ENCODE peak calls at places on chromosome 21, in six cellular contexts. One of them, this sample, is unnamed.

GRCh38 chr21:16211339-16212303 is 481.8 kb downstream of the USP25 start:
- DNase-seq in HepG2: no peak
- DNase-seq in psoas muscle: no peak
- DNase-seq in CD4-positive, alpha-beta memory T cell: no peak
- DNase-seq in testis: no peak
- DNase-seq in CD8-positive, alpha-beta T cell: no peak
- DNase-seq in this sample: no peak

GRCh38 chr21:26811031-26811430 is 34.2 kb downstream of the ADAMTS1 start:
- DNase-seq in psoas muscle: no peak
- DNase-seq in CD4-positive, alpha-beta memory T cell: no peak
- DNase-seq in HepG2: no peak
- DNase-seq in CD8-positive, alpha-beta T cell: no peak
- DNase-seq in testis: no peak
- DNase-seq in this sample: no peak

GRCh38 chr21:18772404-18772803 is 368.8 kb upstream of the TMPRSS15 start:
- DNase-seq in testis: no peak
- DNase-seq in CD8-positive, alpha-beta T cell: no peak
- DNase-seq in HepG2: no peak
- DNase-seq in CD4-positive, alpha-beta memory T cell: no peak
- DNase-seq in psoas muscle: no peak
- DNase-seq in this sample: no peak

GRCh38 chr21:17257784-17258183 is 255.1 kb upstream of the CXADR start:
- DNase-seq in CD4-positive, alpha-beta memory T cell: no peak
- DNase-seq in psoas muscle: no peak
- DNase-seq in testis: no peak
- DNase-seq in HepG2: no peak
- DNase-seq in CD8-positive, alpha-beta T cell: no peak
- DNase-seq in this sample: no peak

GRCh38 chr21:38913120-38913975 is 107.6 kb downstream of the ETS2 start:
- DNase-seq in testis: peak; percentile 69
- DNase-seq in CD4-positive, alpha-beta memory T cell: no peak
- DNase-seq in HepG2: no peak
- DNase-seq in psoas muscle: peak; percentile 83
- DNase-seq in CD8-positive, alpha-beta T cell: no peak
- DNase-seq in this sample: no peak

GRCh38 chr21:36330904-36331303 is 10.9 kb downstream of the MORC3 start:
- DNase-seq in HepG2: peak; percentile 51
- DNase-seq in psoas muscle: no peak
- DNase-seq in CD8-positive, alpha-beta T cell: peak; percentile 22
- DNase-seq in testis: peak; percentile 65
- DNase-seq in CD4-positive, alpha-beta memory T cell: peak; percentile 43
- DNase-seq in this sample: peak; percentile 23

GRCh38 chr21:43338951-43339350 is 88.0 kb downstream of the SIK1 start:
- DNase-seq in CD4-positive, alpha-beta memory T cell: no peak
- DNase-seq in testis: no peak
- DNase-seq in HepG2: no peak
- DNase-seq in CD8-positive, alpha-beta T cell: no peak
- DNase-seq in psoas muscle: no peak
- DNase-seq in this sample: no peak

GRCh38 chr21:14271053-14271452 is 55.1 kb downstream of the RBM11 start:
- DNase-seq in psoas muscle: no peak
- DNase-seq in testis: no peak
- DNase-seq in CD8-positive, alpha-beta T cell: no peak
- DNase-seq in HepG2: no peak
- DNase-seq in CD4-positive, alpha-beta memory T cell: no peak
- DNase-seq in this sample: no peak

GRCh38 chr21:32653326-32653901 is 41.2 kb upstream of the CFAP298 start:
- DNase-seq in psoas muscle: no peak
- DNase-seq in CD8-positive, alpha-beta T cell: no peak
- DNase-seq in testis: no peak
- DNase-seq in HepG2: peak; percentile 37
- DNase-seq in CD4-positive, alpha-beta memory T cell: peak; percentile 31
- DNase-seq in this sample: no peak

GRCh38 chr21:21097425-21097824 is 99.2 kb downstream of the NCAM2 start:
- DNase-seq in HepG2: no peak
- DNase-seq in testis: no peak
- DNase-seq in psoas muscle: no peak
- DNase-seq in CD4-positive, alpha-beta memory T cell: no peak
- DNase-seq in CD8-positive, alpha-beta T cell: no peak
- DNase-seq in this sample: no peak

GRCh38 chr21:15617968-15618367 is 111.8 kb upstream of the USP25 start:
- DNase-seq in psoas muscle: no peak
- DNase-seq in HepG2: no peak
- DNase-seq in CD8-positive, alpha-beta T cell: no peak
- DNase-seq in CD4-positive, alpha-beta memory T cell: no peak
- DNase-seq in testis: no peak
- DNase-seq in this sample: no peak

GRCh38 chr21:41032536-41032935 is 135.4 kb upstream of the BACE2 start:
- DNase-seq in testis: no peak
- DNase-seq in HepG2: no peak
- DNase-seq in CD4-positive, alpha-beta memory T cell: no peak
- DNase-seq in CD8-positive, alpha-beta T cell: no peak
- DNase-seq in psoas muscle: no peak
- DNase-seq in this sample: no peak

GRCh38 chr21:44084496-44085241 is 22.5 kb upstream of the PWP2 start:
- DNase-seq in CD8-positive, alpha-beta T cell: no peak
- DNase-seq in testis: peak; percentile 12
- DNase-seq in HepG2: no peak
- DNase-seq in CD4-positive, alpha-beta memory T cell: no peak
- DNase-seq in psoas muscle: no peak
- DNase-seq in this sample: no peak

GRCh38 chr21:44000360-44000759 is 11.7 kb upstream of the TRAPPC10 start:
- DNase-seq in testis: no peak
- DNase-seq in CD4-positive, alpha-beta memory T cell: no peak
- DNase-seq in CD8-positive, alpha-beta T cell: no peak
- DNase-seq in HepG2: no peak
- DNase-seq in psoas muscle: no peak
- DNase-seq in this sample: no peak

GRCh38 chr21:36627242-36627641 is 71.7 kb upstream of the SIM2 start:
- DNase-seq in psoas muscle: no peak
- DNase-seq in CD8-positive, alpha-beta T cell: no peak
- DNase-seq in testis: no peak
- DNase-seq in HepG2: no peak
- DNase-seq in CD4-positive, alpha-beta memory T cell: no peak
- DNase-seq in this sample: no peak

GRCh38 chr21:36847189-36847588 is 119.3 kb downstream of the HLCS start:
- DNase-seq in psoas muscle: no peak
- DNase-seq in CD4-positive, alpha-beta memory T cell: no peak
- DNase-seq in CD8-positive, alpha-beta T cell: no peak
- DNase-seq in testis: no peak
- DNase-seq in HepG2: peak; percentile 59
- DNase-seq in this sample: no peak

GRCh38 chr21:31879251-31879650 is 6.4 kb downstream of the HUNK start:
- DNase-seq in HepG2: no peak
- DNase-seq in psoas muscle: no peak
- DNase-seq in testis: no peak
- DNase-seq in CD4-positive, alpha-beta memory T cell: no peak
- DNase-seq in CD8-positive, alpha-beta T cell: no peak
- DNase-seq in this sample: no peak

GRCh38 chr21:36554411-36555157 is 74.7 kb upstream of the CLDN14 start:
- DNase-seq in psoas muscle: no peak
- DNase-seq in CD8-positive, alpha-beta T cell: no peak
- DNase-seq in testis: no peak
- DNase-seq in CD4-positive, alpha-beta memory T cell: no peak
- DNase-seq in HepG2: no peak
- DNase-seq in this sample: no peak

GRCh38 chr21:16502273-16502672 is 772.5 kb downstream of the USP25 start:
- DNase-seq in CD8-positive, alpha-beta T cell: no peak
- DNase-seq in testis: no peak
- DNase-seq in psoas muscle: no peak
- DNase-seq in HepG2: no peak
- DNase-seq in CD4-positive, alpha-beta memory T cell: no peak
- DNase-seq in this sample: no peak

DNA sequence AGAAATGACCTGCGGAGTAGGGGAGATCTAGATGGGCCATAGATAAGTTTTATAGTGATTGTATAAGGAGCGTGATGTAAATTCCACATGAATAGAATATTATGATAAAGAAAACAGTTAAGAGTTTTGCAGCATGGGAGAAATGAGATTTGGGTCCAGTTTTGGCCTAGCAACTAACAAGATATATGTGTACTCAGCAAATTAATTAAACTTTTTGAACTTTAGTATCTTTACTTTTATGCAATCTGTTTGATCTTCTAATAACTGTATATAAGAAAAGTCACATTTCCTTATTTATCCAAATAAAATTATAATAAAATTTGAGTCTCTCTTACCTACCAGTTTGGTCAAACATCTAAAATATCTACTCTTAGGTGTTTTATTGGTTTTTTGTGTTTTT is 1011.8 kb upstream of the NCAM2 start:
- DNase-seq in HepG2: no peak
- DNase-seq in CD8-positive, alpha-beta T cell: no peak
- DNase-seq in CD4-positive, alpha-beta memory T cell: no peak
- DNase-seq in psoas muscle: no peak
- DNase-seq in testis: no peak
- DNase-seq in this sample: no peak
- H3K4me3 ChIP-seq in HepG2: no peak overlapping the region
- H3K4me3 ChIP-seq in CD8-positive, alpha-beta T cell: no peak overlapping the region
- H3K4me3 ChIP-seq in CD4-positive, alpha-beta memory T cell: no peak overlapping the region
- H3K4me3 ChIP-seq in psoas muscle: no peak overlapping the region
- H3K4me3 ChIP-seq in testis: no peak overlapping the region
- H3K4me3 ChIP-seq in this sample: no peak overlapping the region

DNA sequence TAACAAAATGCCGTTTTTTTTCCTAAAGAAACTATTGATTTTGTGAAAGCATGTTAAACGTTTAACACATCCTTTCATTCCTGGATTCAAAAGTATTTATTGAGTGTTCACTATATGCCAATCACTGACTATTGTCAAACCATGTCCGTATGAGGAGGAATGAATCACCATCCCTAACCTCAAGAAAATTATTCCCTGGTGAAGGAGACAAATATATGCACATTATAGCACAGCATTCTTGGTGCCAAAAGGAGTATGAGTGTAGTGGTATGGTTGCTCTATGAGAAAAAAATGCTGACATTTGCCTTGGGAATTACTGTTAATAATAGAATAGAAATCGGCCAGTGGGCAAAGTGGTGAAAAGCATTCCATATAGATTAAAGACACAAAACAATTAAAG is 1390.1 kb downstream of the MRPL39 start:
- DNase-seq in psoas muscle: no peak
- DNase-seq in testis: no peak
- DNase-seq in CD8-positive, alpha-beta T cell: no peak
- DNase-seq in CD4-positive, alpha-beta memory T cell: no peak
- DNase-seq in HepG2: no peak
- DNase-seq in this sample: no peak
- H3K4me3 ChIP-seq in psoas muscle: no peak overlapping the region
- H3K4me3 ChIP-seq in testis: no peak overlapping the region
- H3K4me3 ChIP-seq in CD8-positive, alpha-beta T cell: no peak overlapping the region
- H3K4me3 ChIP-seq in CD4-positive, alpha-beta memory T cell: no peak overlapping the region
- H3K4me3 ChIP-seq in HepG2: no peak overlapping the region
- H3K4me3 ChIP-seq in this sample: no peak overlapping the region

DNA sequence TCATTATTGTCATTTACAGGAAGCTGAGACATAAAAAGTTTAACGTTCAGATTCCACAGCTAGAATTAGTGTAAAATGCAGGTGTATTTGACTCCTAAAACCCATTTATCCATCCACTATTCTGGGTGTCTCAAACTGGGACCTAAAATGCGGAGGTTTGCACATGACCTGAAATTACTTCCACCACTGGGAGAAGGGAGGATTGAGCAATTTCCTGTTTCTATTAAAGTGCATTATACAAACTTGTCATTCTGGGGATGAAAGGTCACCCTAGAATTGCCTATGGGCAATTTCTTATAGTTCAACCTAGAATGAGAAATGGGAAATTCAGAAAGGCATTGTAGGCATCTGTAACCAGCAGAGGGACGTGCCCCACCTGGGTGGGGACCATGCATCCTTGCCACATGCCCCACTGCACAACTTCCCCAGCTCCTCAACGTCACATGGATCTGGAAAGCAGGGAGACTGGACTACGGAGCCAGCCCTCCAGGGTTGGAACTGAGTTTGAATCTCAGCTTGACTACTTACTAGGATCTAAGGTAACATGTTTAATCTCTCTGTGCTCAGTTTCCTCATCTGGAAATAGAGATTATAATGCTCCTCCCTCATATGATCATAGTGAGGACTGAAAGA is 47.0 kb downstream of the MRPL39 start:
- DNase-seq in CD8-positive, alpha-beta T cell: no peak
- DNase-seq in testis: no peak
- DNase-seq in psoas muscle: no peak
- DNase-seq in HepG2: no peak
- DNase-seq in CD4-positive, alpha-beta memory T cell: no peak
- DNase-seq in this sample: no peak
- H3K4me3 ChIP-seq in CD8-positive, alpha-beta T cell: no peak overlapping the region
- H3K4me3 ChIP-seq in testis: no peak overlapping the region
- H3K4me3 ChIP-seq in psoas muscle: no peak overlapping the region
- H3K4me3 ChIP-seq in HepG2: no peak overlapping the region
- H3K4me3 ChIP-seq in CD4-positive, alpha-beta memory T cell: no peak overlapping the region
- H3K4me3 ChIP-seq in this sample: no peak overlapping the region

GRCh38 chr21:33949516-33950424 is 34.2 kb upstream of the ATP5PO start:
- DNase-seq in CD8-positive, alpha-beta T cell: peak; percentile 40
- DNase-seq in CD4-positive, alpha-beta memory T cell: peak; percentile 63
- DNase-seq in HepG2: no peak
- DNase-seq in testis: no peak
- DNase-seq in psoas muscle: no peak
- DNase-seq in this sample: peak; percentile 49

GRCh38 chr21:33947451-33948095 is 32.0 kb upstream of the ATP5PO start:
- DNase-seq in testis: peak; percentile 38
- DNase-seq in CD8-positive, alpha-beta T cell: peak; percentile 76
- DNase-seq in HepG2: peak; percentile 94
- DNase-seq in psoas muscle: peak; percentile 77
- DNase-seq in CD4-positive, alpha-beta memory T cell: peak; percentile 90
- DNase-seq in this sample: peak; percentile 86

GRCh38 chr21:33948951-33949444 is 33.4 kb upstream of the ATP5PO start:
- DNase-seq in CD8-positive, alpha-beta T cell: no peak
- DNase-seq in testis: no peak
- DNase-seq in CD4-positive, alpha-beta memory T cell: no peak
- DNase-seq in psoas muscle: no peak
- DNase-seq in HepG2: no peak
- DNase-seq in this sample: no peak

GRCh38 chr21:33950425-33951079 is 34.9 kb upstream of the ATP5PO start:
- DNase-seq in testis: no peak
- DNase-seq in CD8-positive, alpha-beta T cell: no peak
- DNase-seq in CD4-positive, alpha-beta memory T cell: no peak
- DNase-seq in psoas muscle: no peak
- DNase-seq in HepG2: no peak
- DNase-seq in this sample: no peak

DNA sequence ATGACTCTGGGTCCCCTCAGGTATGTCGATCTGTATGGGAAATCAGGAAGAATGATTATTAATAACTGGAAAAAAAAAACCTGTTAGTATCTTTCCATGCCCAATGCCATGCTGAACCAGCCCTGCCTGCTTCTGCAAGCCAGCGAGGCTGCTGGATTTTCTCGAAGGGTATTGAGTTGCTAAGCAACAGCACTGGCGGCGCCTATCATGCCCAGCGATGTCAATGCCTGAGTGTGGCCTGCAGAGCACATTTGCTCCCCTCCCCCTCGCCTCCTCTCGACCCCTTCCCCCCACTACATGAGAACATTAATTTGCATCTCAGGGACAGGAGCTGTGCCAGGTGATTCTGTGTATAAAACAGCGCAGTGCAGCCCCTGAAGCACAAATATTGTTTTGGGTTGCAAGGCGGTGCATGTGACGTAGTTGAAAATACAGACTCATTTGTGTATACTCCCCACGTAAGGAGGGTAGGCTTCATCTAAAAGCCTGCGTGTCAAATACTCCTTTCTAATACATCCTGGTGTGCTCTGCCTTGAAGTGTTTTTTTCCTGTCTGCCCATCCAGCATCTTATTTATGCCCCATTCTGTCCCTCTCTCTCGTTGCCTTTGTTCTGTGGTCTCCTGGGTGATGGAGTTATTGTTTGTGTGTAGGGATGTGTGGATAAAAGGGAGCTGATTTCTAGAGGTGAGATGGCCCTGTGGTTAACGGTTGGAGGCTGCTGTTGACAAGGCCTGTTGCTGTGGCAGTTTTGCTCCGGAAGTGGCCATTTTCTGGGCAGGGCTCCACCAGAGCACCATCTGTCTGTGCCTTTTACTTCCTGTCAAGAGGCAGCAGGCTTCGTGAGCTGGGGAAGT is 32.7 kb upstream of the ATP5PO start:
- DNase-seq in testis: no peak
- DNase-seq in CD8-positive, alpha-beta T cell: peak; percentile 80
- DNase-seq in psoas muscle: peak; percentile 57
- DNase-seq in CD4-positive, alpha-beta memory T cell: peak; percentile 94
- DNase-seq in HepG2: no peak
- DNase-seq in this sample: peak; percentile 79
- H3K4me3 ChIP-seq in testis: no peak overlapping the region
- H3K4me3 ChIP-seq in CD8-positive, alpha-beta T cell: peak overlapping the region; percentile 48
- H3K4me3 ChIP-seq in psoas muscle: no peak overlapping the region
- H3K4me3 ChIP-seq in CD4-positive, alpha-beta memory T cell: peak overlapping the region; percentile 58
- H3K4me3 ChIP-seq in HepG2: no peak overlapping the region
- H3K4me3 ChIP-seq in this sample: no peak overlapping the region